ENCODE peak calls at places on chromosome 12, in ten cellular contexts. One of them, this sample, is unnamed.

GRCh38 chr12:53949631-53950440 is 4.9 kb upstream of the HOXC12 start:
- DNase-seq in right atrium auricular region: no peak
- DNase-seq in A549: no peak
- DNase-seq in AG10803: no peak
- DNase-seq in omental fat pad: no peak
- DNase-seq in fibroblast of villous mesenchyme: no peak
- DNase-seq in IMR-90: no peak
- DNase-seq in astrocyte of the cerebellum: no peak
- DNase-seq in pancreas: no peak
- DNase-seq in ovary: no peak
- DNase-seq in this sample: no peak

GRCh38 chr12:553216-554000 is 93.7 kb downstream of the B4GALNT3 start:
- DNase-seq in AG10803: peak
- DNase-seq in ovary: no peak
- DNase-seq in IMR-90: no peak
- DNase-seq in A549: no peak
- DNase-seq in right atrium auricular region: no peak
- DNase-seq in astrocyte of the cerebellum: no peak
- DNase-seq in pancreas: no peak
- DNase-seq in fibroblast of villous mesenchyme: no peak
- DNase-seq in omental fat pad: no peak
- DNase-seq in this sample: peak

GRCh38 chr12:112381421-112381897 is 772 bp downstream of the HECTD4 start:
- DNase-seq in A549: no peak
- DNase-seq in fibroblast of villous mesenchyme: peak
- DNase-seq in astrocyte of the cerebellum: no peak
- DNase-seq in omental fat pad: no peak
- DNase-seq in ovary: no peak
- DNase-seq in pancreas: peak
- DNase-seq in IMR-90: no peak
- DNase-seq in right atrium auricular region: peak
- DNase-seq in AG10803: no peak
- DNase-seq in this sample: no peak

GRCh38 chr12:127174881-127175280 is 1092.1 kb upstream of the TMEM132C start:
- DNase-seq in A549: no peak
- DNase-seq in astrocyte of the cerebellum: no peak
- DNase-seq in pancreas: no peak
- DNase-seq in right atrium auricular region: no peak
- DNase-seq in ovary: no peak
- DNase-seq in IMR-90: no peak
- DNase-seq in omental fat pad: no peak
- DNase-seq in AG10803: peak
- DNase-seq in fibroblast of villous mesenchyme: peak
- DNase-seq in this sample: peak

GRCh38 chr12:89504560-89505346 is 19.8 kb downstream of the GALNT4 start:
- DNase-seq in A549: no peak
- DNase-seq in IMR-90: peak
- DNase-seq in omental fat pad: no peak
- DNase-seq in pancreas: no peak
- DNase-seq in astrocyte of the cerebellum: no peak
- DNase-seq in AG10803: no peak
- DNase-seq in ovary: no peak
- DNase-seq in fibroblast of villous mesenchyme: peak
- DNase-seq in right atrium auricular region: no peak
- DNase-seq in this sample: no peak

GRCh38 chr12:52059582-52060497 is 8.6 kb downstream of the NR4A1 start:
- DNase-seq in pancreas: no peak
- DNase-seq in astrocyte of the cerebellum: no peak
- DNase-seq in omental fat pad: no peak
- DNase-seq in right atrium auricular region: peak
- DNase-seq in ovary: peak
- DNase-seq in fibroblast of villous mesenchyme: peak
- DNase-seq in AG10803: no peak
- DNase-seq in IMR-90: peak
- DNase-seq in A549: no peak
- DNase-seq in this sample: no peak

GRCh38 chr12:7602287-7602686 is 63.4 kb downstream of the APOBEC1 start:
- DNase-seq in ovary: no peak
- DNase-seq in pancreas: no peak
- DNase-seq in IMR-90: peak
- DNase-seq in A549: no peak
- DNase-seq in AG10803: peak
- DNase-seq in fibroblast of villous mesenchyme: peak
- DNase-seq in omental fat pad: no peak
- DNase-seq in right atrium auricular region: no peak
- DNase-seq in astrocyte of the cerebellum: no peak
- DNase-seq in this sample: no peak

GRCh38 chr12:13114251-13115052 is 11.0 kb upstream of the GSG1 start:
- DNase-seq in A549: no peak
- DNase-seq in astrocyte of the cerebellum: no peak
- DNase-seq in omental fat pad: no peak
- DNase-seq in fibroblast of villous mesenchyme: no peak
- DNase-seq in pancreas: no peak
- DNase-seq in right atrium auricular region: no peak
- DNase-seq in ovary: no peak
- DNase-seq in IMR-90: no peak
- DNase-seq in AG10803: no peak
- DNase-seq in this sample: no peak

GRCh38 chr12:79375050-79375449 is 315.7 kb downstream of the PAWR start:
- DNase-seq in pancreas: no peak
- DNase-seq in IMR-90: no peak
- DNase-seq in right atrium auricular region: no peak
- DNase-seq in AG10803: no peak
- DNase-seq in ovary: no peak
- DNase-seq in A549: no peak
- DNase-seq in astrocyte of the cerebellum: no peak
- DNase-seq in omental fat pad: no peak
- DNase-seq in fibroblast of villous mesenchyme: no peak
- DNase-seq in this sample: no peak

GRCh38 chr12:52523825-52524224 is 3.6 kb upstream of the KRT5 start:
- DNase-seq in ovary: no peak
- DNase-seq in A549: no peak
- DNase-seq in AG10803: no peak
- DNase-seq in omental fat pad: no peak
- DNase-seq in IMR-90: no peak
- DNase-seq in fibroblast of villous mesenchyme: no peak
- DNase-seq in pancreas: no peak
- DNase-seq in right atrium auricular region: peak
- DNase-seq in astrocyte of the cerebellum: no peak
- DNase-seq in this sample: peak

GRCh38 chr12:47807338-47807737 is 12.4 kb downstream of the HDAC7 start:
- DNase-seq in pancreas: no peak
- DNase-seq in IMR-90: no peak
- DNase-seq in right atrium auricular region: no peak
- DNase-seq in AG10803: no peak
- DNase-seq in omental fat pad: no peak
- DNase-seq in A549: no peak
- DNase-seq in fibroblast of villous mesenchyme: no peak
- DNase-seq in astrocyte of the cerebellum: no peak
- DNase-seq in ovary: no peak
- DNase-seq in this sample: no peak

GRCh38 chr12:1044697-1045096 is 53.7 kb downstream of the ERC1 start:
- DNase-seq in ovary: no peak
- DNase-seq in right atrium auricular region: no peak
- DNase-seq in fibroblast of villous mesenchyme: peak
- DNase-seq in IMR-90: peak
- DNase-seq in AG10803: peak
- DNase-seq in omental fat pad: no peak
- DNase-seq in pancreas: no peak
- DNase-seq in astrocyte of the cerebellum: peak
- DNase-seq in A549: peak
- DNase-seq in this sample: no peak

GRCh38 chr12:57389033-57389432 is 41.8 kb downstream of the R3HDM2 start:
- DNase-seq in IMR-90: peak
- DNase-seq in ovary: no peak
- DNase-seq in omental fat pad: no peak
- DNase-seq in A549: peak
- DNase-seq in fibroblast of villous mesenchyme: peak
- DNase-seq in pancreas: no peak
- DNase-seq in AG10803: peak
- DNase-seq in right atrium auricular region: no peak
- DNase-seq in astrocyte of the cerebellum: peak
- DNase-seq in this sample: no peak

GRCh38 chr12:112380663-112381420 is 1.4 kb downstream of the HECTD4 start:
- DNase-seq in omental fat pad: no peak
- DNase-seq in IMR-90: no peak
- DNase-seq in pancreas: no peak
- DNase-seq in A549: no peak
- DNase-seq in AG10803: no peak
- DNase-seq in fibroblast of villous mesenchyme: no peak
- DNase-seq in ovary: no peak
- DNase-seq in astrocyte of the cerebellum: no peak
- DNase-seq in right atrium auricular region: peak
- DNase-seq in this sample: no peak

GRCh38 chr12:105285378-105285777 is 45.1 kb upstream of the C12orf75 start:
- DNase-seq in omental fat pad: no peak
- DNase-seq in IMR-90: no peak
- DNase-seq in right atrium auricular region: no peak
- DNase-seq in pancreas: no peak
- DNase-seq in fibroblast of villous mesenchyme: no peak
- DNase-seq in A549: no peak
- DNase-seq in ovary: no peak
- DNase-seq in AG10803: no peak
- DNase-seq in astrocyte of the cerebellum: no peak
- DNase-seq in this sample: no peak

GRCh38 chr12:105279460-105280056 is 43.6 kb upstream of the APPL2 start:
- DNase-seq in IMR-90: no peak
- DNase-seq in astrocyte of the cerebellum: no peak
- DNase-seq in ovary: no peak
- DNase-seq in right atrium auricular region: no peak
- DNase-seq in pancreas: no peak
- DNase-seq in fibroblast of villous mesenchyme: peak
- DNase-seq in A549: no peak
- DNase-seq in omental fat pad: no peak
- DNase-seq in AG10803: no peak
- DNase-seq in this sample: no peak

GRCh38 chr12:105278043-105278697 is 42.2 kb upstream of the APPL2 start:
- DNase-seq in A549: peak
- DNase-seq in right atrium auricular region: no peak
- DNase-seq in IMR-90: peak
- DNase-seq in astrocyte of the cerebellum: no peak
- DNase-seq in pancreas: no peak
- DNase-seq in AG10803: peak
- DNase-seq in ovary: no peak
- DNase-seq in fibroblast of villous mesenchyme: peak
- DNase-seq in omental fat pad: no peak
- DNase-seq in this sample: no peak

GRCh38 chr12:105280966-105281693 is 45.2 kb upstream of the APPL2 start:
- DNase-seq in A549: no peak
- DNase-seq in ovary: no peak
- DNase-seq in right atrium auricular region: no peak
- DNase-seq in fibroblast of villous mesenchyme: no peak
- DNase-seq in omental fat pad: no peak
- DNase-seq in pancreas: no peak
- DNase-seq in astrocyte of the cerebellum: no peak
- DNase-seq in IMR-90: no peak
- DNase-seq in AG10803: no peak
- DNase-seq in this sample: no peak

GRCh38 chr12:105281694-105282049 is 45.7 kb upstream of the APPL2 start:
- DNase-seq in omental fat pad: no peak
- DNase-seq in IMR-90: no peak
- DNase-seq in A549: peak
- DNase-seq in pancreas: no peak
- DNase-seq in AG10803: no peak
- DNase-seq in right atrium auricular region: no peak
- DNase-seq in fibroblast of villous mesenchyme: no peak
- DNase-seq in astrocyte of the cerebellum: no peak
- DNase-seq in ovary: no peak
- DNase-seq in this sample: no peak
- TF ChIP-seq CTCF in omental fat pad: no peak
- TF ChIP-seq CTCF in IMR-90: no peak
- TF ChIP-seq CTCF in A549: no peak
- TF ChIP-seq CTCF in pancreas: no peak
- TF ChIP-seq CTCF in AG10803: no peak
- TF ChIP-seq CTCF in right atrium auricular region: no peak
- TF ChIP-seq CTCF in fibroblast of villous mesenchyme: no peak
- TF ChIP-seq CTCF in astrocyte of the cerebellum: no peak
- TF ChIP-seq CTCF in ovary: no peak
- TF ChIP-seq CTCF in this sample: no peak

DNA sequence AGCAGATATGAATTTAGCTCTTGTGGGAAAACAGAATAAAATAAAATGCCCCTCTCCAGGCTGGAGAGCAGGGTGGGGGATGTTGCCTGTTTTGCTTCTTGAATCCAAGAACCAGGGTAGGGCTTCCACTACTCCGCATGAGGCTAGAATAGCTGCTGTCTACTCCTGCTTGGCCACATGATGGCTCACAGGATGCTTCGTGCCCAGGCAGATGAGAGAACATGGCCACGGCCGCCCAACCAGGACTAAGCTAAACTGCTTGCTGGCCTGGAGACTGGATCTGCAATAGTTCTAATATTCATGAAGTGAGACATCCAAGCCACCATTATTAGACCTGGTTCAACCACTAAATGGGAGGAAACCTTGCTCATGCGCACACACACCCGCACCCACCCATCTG is 122.2 kb upstream of the METAP2 start:
- DNase-seq in A549: no peak
- DNase-seq in pancreas: no peak
- DNase-seq in IMR-90: no peak
- DNase-seq in right atrium auricular region: no peak
- DNase-seq in astrocyte of the cerebellum: no peak
- DNase-seq in fibroblast of villous mesenchyme: no peak
- DNase-seq in ovary: no peak
- DNase-seq in AG10803: peak
- DNase-seq in omental fat pad: no peak
- DNase-seq in this sample: no peak
- TF ChIP-seq CTCF in A549: no peak
- TF ChIP-seq CTCF in pancreas: no peak
- TF ChIP-seq CTCF in IMR-90: no peak
- TF ChIP-seq CTCF in right atrium auricular region: peak
- TF ChIP-seq CTCF in astrocyte of the cerebellum: no peak
- TF ChIP-seq CTCF in fibroblast of villous mesenchyme: no peak
- TF ChIP-seq CTCF in ovary: no peak
- TF ChIP-seq CTCF in AG10803: peak
- TF ChIP-seq CTCF in omental fat pad: no peak
- TF ChIP-seq CTCF in this sample: peak

GRCh38 chr12:23380419-23381100 is 568.9 kb downstream of the SOX5 start:
- DNase-seq in AG10803: no peak
- DNase-seq in omental fat pad: no peak
- DNase-seq in astrocyte of the cerebellum: no peak
- DNase-seq in pancreas: no peak
- DNase-seq in right atrium auricular region: no peak
- DNase-seq in A549: no peak
- DNase-seq in fibroblast of villous mesenchyme: no peak
- DNase-seq in ovary: no peak
- DNase-seq in IMR-90: no peak
- DNase-seq in this sample: no peak

GRCh38 chr12:23376238-23376637 is 573.2 kb downstream of the SOX5 start:
- DNase-seq in AG10803: no peak
- DNase-seq in astrocyte of the cerebellum: no peak
- DNase-seq in omental fat pad: no peak
- DNase-seq in right atrium auricular region: no peak
- DNase-seq in fibroblast of villous mesenchyme: no peak
- DNase-seq in pancreas: no peak
- DNase-seq in IMR-90: no peak
- DNase-seq in ovary: no peak
- DNase-seq in A549: no peak
- DNase-seq in this sample: no peak
- TF ChIP-seq CTCF in AG10803: no peak
- TF ChIP-seq CTCF in astrocyte of the cerebellum: no peak
- TF ChIP-seq CTCF in omental fat pad: no peak
- TF ChIP-seq CTCF in right atrium auricular region: no peak
- TF ChIP-seq CTCF in fibroblast of villous mesenchyme: no peak
- TF ChIP-seq CTCF in pancreas: no peak
- TF ChIP-seq CTCF in IMR-90: no peak
- TF ChIP-seq CTCF in ovary: no peak
- TF ChIP-seq CTCF in A549: no peak
- TF ChIP-seq CTCF in this sample: no peak

GRCh38 chr12:124510301-124510970 is 57.0 kb downstream of the NCOR2 start:
- DNase-seq in pancreas: no peak
- DNase-seq in AG10803: no peak
- DNase-seq in omental fat pad: no peak
- DNase-seq in astrocyte of the cerebellum: no peak
- DNase-seq in fibroblast of villous mesenchyme: no peak
- DNase-seq in right atrium auricular region: no peak
- DNase-seq in IMR-90: no peak
- DNase-seq in A549: no peak
- DNase-seq in ovary: no peak
- DNase-seq in this sample: no peak
- TF ChIP-seq CTCF in pancreas: no peak
- TF ChIP-seq CTCF in AG10803: no peak
- TF ChIP-seq CTCF in omental fat pad: no peak
- TF ChIP-seq CTCF in astrocyte of the cerebellum: no peak
- TF ChIP-seq CTCF in fibroblast of villous mesenchyme: peak
- TF ChIP-seq CTCF in right atrium auricular region: peak
- TF ChIP-seq CTCF in IMR-90: no peak
- TF ChIP-seq CTCF in A549: no peak
- TF ChIP-seq CTCF in ovary: no peak
- TF ChIP-seq CTCF in this sample: no peak

This sample was measured in osteocyte.